ENCODE peak calls at places on chromosomes 2 and 18, in nine cellular contexts. B is head of caudate nucleus; X is left cardiac atrium; P is T1000; L is endodermal cell; S is activated CD4-positive, CD25-positive, alpha-beta regulatory T cell treated with anti-CD3 and anti-CD28 coated beads, Interleukin-2, amount 50 U/mL, for 72 hours; J is stimulated activated CD4-positive, alpha-beta T cell treated with anti-CD3 and anti-CD28 coated beads, Interleukin-2, amount 100 ng/mL, for 24 hours; U is right atrium auricular region; N is cardiac muscle cell. F is an unnamed sample.

GRCh38 chr18:46950064-46950656 is 32.8 kb downstream of the KATNAL2 start:
- DNase-seq in X (no peak), J (no peak), P (no peak), B (no peak), U (no peak), L (no peak), S (no peak), N (peak), F (no peak)

GRCh38 chr2:215417400-215417951 is 18.4 kb downstream of the FN1 start:
- DNase-seq in S (no peak), N (peak), U (no peak), X (no peak), B (no peak), L (no peak), P (no peak), J (no peak), F (no peak)

GRCh38 chr2:215659650-215660049 is 223.8 kb upstream of the FN1 start:
- DNase-seq in S (no peak), B (no peak), U (no peak), X (no peak), N (no peak), P (no peak), J (no peak), L (no peak), F (no peak)

GRCh38 chr18:41075212-41075611 is 879.8 kb upstream of the PIK3C3 start:
- DNase-seq in S (no peak), X (no peak), P (no peak), U (no peak), N (no peak), J (no peak), L (no peak), B (no peak), F (no peak)

GRCh38 chr2:165499131-165499530 is 29.6 kb downstream of the CSRNP3 start:
- DNase-seq in S (no peak), L (no peak), N (no peak), X (no peak), U (no peak), B (no peak), P (no peak), J (no peak), F (no peak)

GRCh38 chr2:233849607-233850271 is 4.6 kb downstream of the HJURP start:
- DNase-seq in X (no peak), L (no peak), J (no peak), P (no peak), B (no peak), U (no peak), S (no peak), N (no peak), F (no peak)

GRCh38 chr2:236289766-236290462 is 25.7 kb upstream of the ASB18 start:
- DNase-seq in U (peak), N (no peak), S (no peak), L (peak), B (no peak), P (no peak), J (no peak), X (no peak), F (no peak)

GRCh38 chr18:55300469-55301195 is 287.4 kb downstream of the TCF4 start:
- DNase-seq in B (no peak), J (no peak), S (no peak), L (no peak), N (no peak), X (no peak), P (no peak), U (no peak), F (no peak)

GRCh38 chr2:10390369-10390801 is 57.7 kb downstream of the ODC1 start:
- DNase-seq in X (no peak), U (no peak), N (no peak), L (no peak), S (no peak), P (no peak), J (no peak), B (no peak), F (no peak)

GRCh38 chr2:20595439-20596192 is 55.3 kb downstream of the HS1BP3 start:
- DNase-seq in J (no peak), S (no peak), L (peak), X (peak), P (no peak), N (no peak), B (no peak), U (peak), F (no peak)

GRCh38 chr2:233832869-233833812 is 21.2 kb downstream of the HJURP start:
- DNase-seq in N (peak), X (peak), B (no peak), L (peak), U (no peak), P (no peak), S (peak), J (no peak), F (no peak)

GRCh38 chr2:182901748-182902147 is 35.3 kb upstream of the FRZB start:
- DNase-seq in N (no peak), X (no peak), L (no peak), P (no peak), B (peak), S (no peak), U (no peak), J (no peak), F (no peak)

GRCh38 chr2:197159681-197160211 is 150.8 kb downstream of the ANKRD44 start:
- DNase-seq in J (peak), N (no peak), S (no peak), L (no peak), X (no peak), U (no peak), B (no peak), P (no peak), F (no peak)

GRCh38 chr2:111135910-111136297 is 15.2 kb downstream of the BCL2L11 start:
- DNase-seq in L (peak), S (no peak), B (no peak), P (no peak), X (peak), U (no peak), J (no peak), N (no peak), F (no peak)

GRCh38 chr2:224938670-224939309 is 103.5 kb downstream of the DOCK10 start:
- DNase-seq in S (no peak), P (no peak), J (no peak), N (peak), L (no peak), B (no peak), U (no peak), X (no peak), F (no peak)

F was measured in activated T-helper 2 cell treated with anti-CD3 and anti-CD28 coated beads, Interferon-gamma antibody, Interleukin-2, Interleukin-4, amounts not matched to agents 10 μg/mL and 5 μg/mL and 100 μg/mL, durations not matched to agents 14 hours and 24 hours and 36 hours.